ENCODE peak calls at places on chromosome 6, in five cellular contexts. A is tibial artery, C is uterus, I is RWPE2, F is PC-9. O is an unnamed sample.

GRCh38 chr6:44002591-44003344 is 124.5 kb downstream of the MRPL14 start:
- DNase-seq in A (peak; percentile 65), F (no peak), C (peak; percentile 60), I (no peak), O (no peak)

GRCh38 chr6:37788259-37788658 is 31.3 kb upstream of the ZFAND3 start:
- DNase-seq in I (no peak), F (peak; percentile 60), A (no peak), C (no peak), O (no peak)

GRCh38 chr6:31107052-31107451 is 5.3 kb downstream of the C6orf15 start:
- DNase-seq in F (no peak), I (no peak), A (no peak), C (no peak), O (no peak)

GRCh38 chr6:56222509-56222908 is 24.9 kb downstream of the COL21A1 start:
- DNase-seq in C (no peak), I (no peak), F (no peak), A (no peak), O (no peak)

GRCh38 chr6:139204978-139205377 is 70.1 kb downstream of the HECA start:
- DNase-seq in I (no peak), A (no peak), F (no peak), C (no peak), O (no peak)

GRCh38 chr6:104705095-104705707 is 154.5 kb downstream of the HACE1 start:
- DNase-seq in F (peak; percentile 39), A (no peak), C (no peak), I (no peak), O (no peak)

GRCh38 chr6:12845224-12846004 is 128.8 kb downstream of the PHACTR1 start:
- DNase-seq in C (no peak), A (no peak), I (no peak), F (no peak), O (no peak)

GRCh38 chr6:32371204-32371603 is 499 bp downstream of the TSBP1 start:
- DNase-seq in A (no peak), F (no peak), C (no peak), I (no peak), O (no peak)

GRCh38 chr6:143397229-143398222 is 53.0 kb downstream of the ADAT2 start:
- DNase-seq in C (peak; percentile 29), F (peak; percentile 98), I (peak; percentile 92), A (peak; percentile 65), O (no peak)

GRCh38 chr6:12749531-12750379 is 33.2 kb downstream of the PHACTR1 start:
- DNase-seq in I (peak; percentile 49), C (no peak), A (no peak), F (no peak), O (no peak)

GRCh38 chr6:125511809-125512341 is 210.1 kb upstream of the HDDC2 start:
- DNase-seq in I (no peak), C (no peak), A (no peak), F (no peak), O (no peak)

GRCh38 chr6:157186785-157187181 is 136.5 kb downstream of the TMEM242 start:
- DNase-seq in I (no peak), A (no peak), C (no peak), F (no peak), O (no peak)

GRCh38 chr6:33581186-33581585 is 1.1 kb upstream of the BAK1 start:
- DNase-seq in C (no peak), A (no peak), I (no peak), F (no peak), O (no peak)

GRCh38 chr6:107116923-107117417 is 1.7 kb upstream of the BEND3 start:
- DNase-seq in C (no peak), I (no peak), A (no peak), F (no peak), O (no peak)

GRCh38 chr6:80186082-80186481 is 79.6 kb downstream of the BCKDHB start:
- DNase-seq in F (no peak), C (no peak), A (no peak), I (no peak), O (no peak)

DNA sequence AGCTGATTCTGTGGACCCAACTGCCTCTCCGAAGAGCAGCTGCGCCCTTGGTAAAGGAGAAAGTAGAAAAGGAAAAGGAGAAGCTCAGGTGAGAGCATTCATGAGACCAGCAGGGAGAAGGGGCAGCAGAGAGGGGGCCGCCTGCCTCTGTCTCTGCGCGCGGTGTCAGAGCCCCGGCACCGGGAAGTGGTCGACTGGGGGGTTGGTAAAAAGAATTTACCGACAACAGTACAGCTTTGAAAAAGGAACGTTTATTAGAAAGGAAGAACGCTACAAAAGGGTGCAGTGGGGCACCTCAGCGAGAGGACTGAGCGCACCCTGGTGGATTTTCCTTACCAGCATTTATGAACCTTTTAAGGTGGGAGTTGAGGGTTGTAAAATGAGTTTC is 61.9 kb downstream of the GPR6 start:
- DNase-seq in C (no peak), F (no peak), A (no peak), I (no peak), O (no peak)
- TF ChIP-seq CTCF in C (peak; percentile 23), F (no peak), A (no peak), I (peak; percentile 59), O (peak; percentile 45)

DNA sequence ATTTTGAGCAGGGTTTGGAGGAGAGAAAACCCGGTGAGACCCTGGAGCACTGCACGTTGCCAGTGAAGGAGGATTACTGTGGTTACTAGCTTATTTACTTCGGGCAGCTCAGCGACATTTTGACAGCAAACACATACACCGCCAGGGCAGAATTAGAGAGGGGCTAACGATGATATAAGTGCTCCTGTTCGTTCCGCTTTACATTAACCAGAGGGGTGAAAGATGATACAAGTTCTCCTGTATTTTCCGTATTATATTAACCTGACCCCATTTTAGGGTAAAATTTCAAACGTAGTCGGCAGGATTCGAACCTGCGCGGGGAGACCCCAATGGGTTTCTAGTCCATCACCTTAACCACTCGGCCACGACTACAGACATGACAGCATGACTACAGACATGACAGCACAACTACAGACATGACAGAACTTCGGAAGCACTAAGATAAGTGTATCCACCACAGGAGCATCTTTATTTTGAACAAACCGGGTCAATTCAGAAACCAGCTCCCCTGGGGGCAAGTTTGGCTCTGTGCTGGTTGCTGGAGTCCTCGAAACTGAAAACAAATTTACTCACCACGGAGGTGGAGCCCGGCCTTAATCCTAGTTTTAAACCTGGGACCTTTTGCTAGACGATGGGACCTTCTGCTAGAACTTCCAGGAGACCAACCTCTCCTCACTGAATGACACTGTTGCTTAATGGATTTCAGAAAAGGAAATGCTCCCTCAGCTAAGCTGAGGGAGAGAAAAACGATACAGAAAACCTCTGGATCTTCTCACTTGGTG is 80.4 kb upstream of the ZNF184 start:
- DNase-seq in F (no peak), I (no peak), A (no peak), C (no peak), O (peak; percentile 32)
- H3K4me3 ChIP-seq in F (peak overlapping the region; percentile 39), I (peak overlapping the region; percentile 34), A (no peak overlapping the region), C (no peak overlapping the region), O (peak overlapping the region; percentile 31)

DNA sequence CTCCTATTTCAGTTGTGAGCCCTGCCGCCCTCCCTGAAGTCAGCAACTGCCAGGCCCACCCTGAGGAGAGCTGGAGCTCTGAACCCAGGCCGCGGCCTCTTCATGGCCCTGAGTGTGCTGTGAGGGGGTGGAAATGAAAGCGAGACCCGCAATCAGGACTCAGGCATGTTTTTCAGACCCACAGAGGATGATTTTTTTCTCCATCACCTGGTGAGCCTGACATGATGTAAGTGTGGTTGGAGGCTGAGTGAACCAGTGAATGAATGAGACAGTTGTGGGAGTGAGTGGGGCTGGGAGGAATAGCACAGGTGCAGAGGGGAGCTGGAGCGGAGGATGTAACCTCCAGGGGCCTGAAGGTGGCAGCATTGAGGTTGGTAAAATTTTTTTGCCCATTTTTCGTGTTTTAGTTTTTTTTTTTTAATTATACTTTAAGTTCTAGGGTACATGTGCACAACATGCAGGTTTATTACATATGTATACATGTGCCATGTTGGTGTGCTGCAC is 18.3 kb downstream of the RAET1L start:
- DNase-seq in A (peak; percentile 51), I (no peak), F (no peak), C (no peak), O (no peak)
- TF ChIP-seq CTCF in A (no peak), I (peak; percentile 64), F (peak; percentile 72), C (no peak), O (peak; percentile 36)

GRCh38 chr6:39792501-39793450 is 600 bp downstream of the DAAM2 start:
- DNase-seq in A (no peak), I (no peak), C (peak; percentile 30), F (no peak), O (no peak)

GRCh38 chr6:39794231-39794630 is 2.1 kb downstream of the DAAM2 start:
- DNase-seq in I (no peak), F (no peak), A (no peak), C (no peak), O (no peak)

GRCh38 chr6:39791850-39792500 is at the start of gene DAAM2:
- DNase-seq in F (no peak), I (no peak), A (peak; percentile 89), C (peak; percentile 78), O (no peak)

GRCh38 chr6:39791311-39791710 is 865 bp upstream of the DAAM2 start:
- DNase-seq in A (no peak), F (no peak), C (no peak), I (no peak), O (no peak)

DNA sequence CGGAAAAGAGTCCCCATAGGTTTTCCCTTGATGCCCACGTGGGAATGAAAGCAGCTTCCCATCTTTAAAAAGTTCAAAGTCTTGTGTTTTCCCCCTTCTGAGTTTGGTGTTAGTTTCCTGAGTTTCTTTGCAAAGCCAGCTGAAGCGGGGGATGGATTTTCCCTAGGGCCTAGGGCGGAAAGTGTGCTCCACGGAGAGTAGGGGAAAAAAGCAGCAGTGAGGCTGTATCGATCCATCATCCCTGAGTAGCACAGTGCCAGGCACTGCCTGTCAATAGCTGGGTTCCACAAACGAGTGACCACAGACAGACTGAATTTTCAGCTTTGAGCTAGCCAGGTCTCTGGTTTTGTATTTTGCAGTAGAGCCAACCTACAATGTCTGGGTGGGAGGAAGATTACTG is 1.4 kb downstream of the DAAM2 start:
- DNase-seq in I (no peak), F (no peak), A (no peak), C (no peak), O (no peak)
- H3K4me3 ChIP-seq in I (no peak overlapping the region), F (no peak overlapping the region), A (peak overlapping the region; percentile 63), C (peak overlapping the region; percentile 59), O (no peak overlapping the region)

GRCh38 chr6:120405947-120406346 is 928.3 kb downstream of the TBC1D32 start:
- DNase-seq in C (no peak), A (no peak), I (no peak), F (no peak), O (no peak)
- TF ChIP-seq CTCF in C (no peak), A (no peak), I (peak; percentile 25), F (peak; percentile 50), O (peak; percentile 54)

DNA sequence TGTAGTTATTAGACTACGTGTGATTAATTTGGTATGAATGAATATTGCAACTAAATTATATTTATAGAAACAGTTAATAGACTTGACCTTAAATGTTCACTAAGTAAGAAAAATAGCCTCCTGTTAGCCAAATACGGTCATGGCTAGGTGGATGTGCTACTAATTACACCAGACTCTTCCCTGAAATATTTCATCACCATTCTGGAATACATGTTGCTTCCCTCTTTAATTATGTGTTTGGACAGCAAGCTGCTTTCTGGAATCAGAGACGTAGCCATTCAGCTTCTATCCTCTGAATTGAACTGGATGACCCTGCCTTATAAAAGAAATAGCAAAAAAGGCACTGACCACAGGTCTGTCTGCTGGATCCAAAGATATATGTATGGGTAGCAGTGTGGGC is 283.3 kb upstream of the HSF2 start:
- DNase-seq in A (no peak), C (no peak), F (no peak), I (no peak), O (no peak)
- H3K4me3 ChIP-seq in A (no peak overlapping the region), C (no peak overlapping the region), F (no peak overlapping the region), I (no peak overlapping the region), O (no peak overlapping the region)

GRCh38 chr6:141610741-141611140 is 522.0 kb upstream of the GJE1 start:
- DNase-seq in I (no peak), C (no peak), A (no peak), F (no peak), O (no peak)
- TF ChIP-seq CTCF in I (peak; percentile 29), C (no peak), A (no peak), F (peak; percentile 24), O (no peak)

O was measured in LNCaP clone FGC.